ENCODE peak calls at places on chromosomes 1 and 21, in ten cellular contexts. N is heart left ventricle, J is ovary, L is right lobe of liver, I is K562, T is erythroblast, G is transverse colon, K is body of pancreas, U is stomach, D is GM12892. W is an unnamed sample.

GRCh38 chr21:19065164-19065563 is 661.6 kb upstream of the TMPRSS15 start:
- DNase-seq in N (no peak), J (no peak), L (no peak), I (no peak), T (no peak), G (no peak), K (no peak), U (no peak), D (no peak), W (no peak)

GRCh38 chr1:247337250-247337746 is 5.6 kb upstream of the ZNF496 start:
- DNase-seq in N (no peak), J (no peak), L (no peak), I (no peak), T (no peak), G (no peak), K (no peak), U (no peak), D (no peak), W (no peak)

GRCh38 chr21:26148071-26148470 is 22.5 kb downstream of the APP start:
- DNase-seq in N (peak; percentile 41), J (no peak), L (no peak), I (no peak), T (no peak), G (no peak), K (no peak), U (no peak), D (no peak), W (peak; percentile 32)

GRCh38 chr21:27421654-27422053 is 454.8 kb upstream of the ADAMTS5 start:
- DNase-seq in N (no peak), J (no peak), L (no peak), I (no peak), T (no peak), G (no peak), K (no peak), U (no peak), D (no peak), W (no peak)

GRCh38 chr1:95118019-95118499 is 904 bp downstream of the TLCD4 start:
- DNase-seq in N (peak; percentile 51), J (no peak), L (no peak), I (peak; percentile 31), T (peak; percentile 72), G (peak; percentile 48), K (no peak), U (no peak), D (no peak), W (no peak)

GRCh38 chr1:17869826-17870225 is 114.7 kb downstream of the ACTL8 start:
- DNase-seq in N (no peak), J (no peak), L (no peak), I (no peak), T (no peak), G (no peak), K (no peak), U (no peak), D (no peak), W (no peak)

GRCh38 chr21:42653492-42654061 is at the start of gene PDE9A:
- DNase-seq in N (no peak), J (peak; percentile 44), L (no peak), I (peak; percentile 82), T (no peak), G (peak; percentile 55), K (peak; percentile 52), U (no peak), D (no peak), W (no peak)

GRCh38 chr1:164519426-164519825 is 39.6 kb upstream of the PBX1 start:
- DNase-seq in N (no peak), J (no peak), L (no peak), I (no peak), T (no peak), G (no peak), K (no peak), U (no peak), D (no peak), W (no peak)

GRCh38 chr1:33683913-33684312 is 180.0 kb upstream of the HMGB4 start:
- DNase-seq in N (peak; percentile 42), J (no peak), L (no peak), I (no peak), T (no peak), G (no peak), K (no peak), U (no peak), D (no peak), W (no peak)

GRCh38 chr1:203161175-203161574 is 14.5 kb downstream of the MYBPH start:
- DNase-seq in N (no peak), J (no peak), L (no peak), I (no peak), T (no peak), G (no peak), K (no peak), U (no peak), D (no peak), W (no peak)

GRCh38 chr1:5632226-5632625 is 360.0 kb downstream of the NPHP4 start:
- DNase-seq in N (no peak), J (no peak), L (no peak), I (no peak), T (no peak), G (peak; percentile 31), K (no peak), U (no peak), D (no peak), W (no peak)

DNA sequence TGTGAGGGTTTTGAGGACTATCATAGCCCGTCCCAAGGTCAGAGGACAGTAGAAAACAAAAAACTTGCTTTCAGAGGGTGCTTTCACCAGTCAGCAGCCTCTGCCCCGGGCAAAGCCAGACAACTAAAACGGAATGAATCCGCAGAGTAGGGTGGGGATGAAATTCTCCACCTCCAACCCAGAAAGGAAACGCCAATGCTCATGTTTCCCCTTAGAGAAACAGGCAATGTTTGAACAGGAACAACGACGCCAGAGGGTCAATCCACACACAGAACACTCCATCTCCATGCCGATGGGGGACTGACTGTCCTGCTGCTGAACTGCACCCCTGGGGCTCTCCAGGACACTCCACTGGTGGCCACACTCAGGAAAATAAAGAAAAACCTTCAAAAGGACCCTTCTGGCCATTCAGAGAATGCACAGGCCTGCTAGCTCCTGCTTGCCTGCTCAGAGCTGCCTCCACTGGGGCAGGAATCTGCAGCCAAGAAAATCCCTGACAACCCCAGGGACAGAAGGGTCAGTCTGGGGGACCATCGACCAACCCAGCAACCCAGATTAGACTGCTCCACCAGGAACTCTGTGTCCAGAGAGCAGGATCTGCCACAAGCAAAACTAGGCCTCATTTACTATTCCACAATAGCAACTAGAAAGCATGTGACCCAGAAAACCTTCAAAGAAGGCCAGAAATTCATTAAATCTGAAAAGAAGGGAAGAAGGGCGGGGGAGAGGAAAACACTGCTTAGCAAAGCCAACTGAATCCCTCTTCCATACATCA is 116.0 kb downstream of the TOMM20 start:
- DNase-seq in N (no peak), J (no peak), L (peak; percentile 41), I (no peak), T (no peak), G (no peak), K (no peak), U (no peak), D (no peak), W (no peak)
- TF ChIP-seq POLR2A in N (no peak), J (no peak), L (no peak), I (no peak), T (no peak), G (no peak), K (no peak), U (no peak), D (peak; percentile 31), W (no peak)

GRCh38 chr1:216261631-216262030 is 161.6 kb downstream of the USH2A start:
- DNase-seq in N (no peak), J (no peak), L (no peak), I (no peak), T (no peak), G (no peak), K (no peak), U (no peak), D (no peak), W (no peak)
- TF ChIP-seq POLR2A in N (no peak), J (no peak), L (no peak), I (no peak), T (no peak), G (no peak), K (no peak), U (no peak), D (no peak), W (no peak)

DNA sequence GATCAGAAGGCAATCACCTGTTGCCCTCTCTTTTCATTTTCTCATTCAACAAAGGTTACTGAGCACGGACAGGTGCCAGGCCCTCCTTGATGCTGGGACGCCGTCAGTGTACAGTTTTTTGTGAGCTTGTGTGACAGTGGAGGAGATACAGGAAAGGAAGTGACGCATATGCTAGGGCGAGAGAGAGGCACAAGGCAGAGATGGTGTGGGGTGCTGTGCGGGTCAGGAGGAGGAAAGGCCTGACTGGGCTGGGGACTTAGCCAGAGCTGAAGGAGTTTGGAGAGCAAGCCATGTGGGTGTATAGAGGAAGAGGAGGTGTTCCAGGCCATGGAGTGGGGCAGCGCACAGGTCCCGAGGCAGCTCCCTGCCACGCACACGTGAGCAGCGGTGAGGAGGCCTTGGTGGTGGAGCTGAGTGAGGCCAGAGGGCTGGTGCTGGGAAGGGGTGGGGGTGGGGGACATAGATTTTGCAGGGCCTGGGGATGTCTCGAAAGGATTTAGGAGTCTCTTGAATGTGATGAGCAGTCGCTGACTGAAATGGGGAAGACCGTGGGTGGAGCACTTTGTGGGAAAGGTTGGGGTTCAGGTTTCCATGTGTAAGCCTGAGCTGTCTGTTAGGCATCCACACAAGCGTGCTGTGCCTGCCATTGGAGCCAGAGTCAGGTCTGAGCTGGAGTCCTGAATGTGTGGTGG is 46.0 kb downstream of the TRAPPC10 start:
- DNase-seq in N (no peak), J (no peak), L (no peak), I (no peak), T (no peak), G (no peak), K (no peak), U (no peak), D (no peak), W (no peak)
- TF ChIP-seq POLR2A in N (no peak), J (no peak), L (no peak), I (peak; percentile 3), T (no peak), G (no peak), K (no peak), U (no peak), D (no peak), W (no peak)

GRCh38 chr1:7300893-7301292 is 470.2 kb upstream of the VAMP3 start:
- DNase-seq in N (no peak), J (no peak), L (no peak), I (no peak), T (no peak), G (peak; percentile 43), K (no peak), U (no peak), D (no peak), W (peak; percentile 59)

GRCh38 chr1:7298749-7299151 is 472.3 kb upstream of the VAMP3 start:
- DNase-seq in N (no peak), J (no peak), L (no peak), I (no peak), T (no peak), G (no peak), K (no peak), U (no peak), D (no peak), W (no peak)

GRCh38 chr1:7299994-7300393 is 471.1 kb upstream of the VAMP3 start:
- DNase-seq in N (no peak), J (no peak), L (no peak), I (no peak), T (no peak), G (no peak), K (no peak), U (no peak), D (no peak), W (no peak)

GRCh38 chr1:7298145-7298544 is 473.0 kb upstream of the VAMP3 start:
- DNase-seq in N (no peak), J (no peak), L (no peak), I (no peak), T (no peak), G (no peak), K (no peak), U (no peak), D (no peak), W (no peak)

GRCh38 chr1:7299329-7299799 is 471.7 kb upstream of the VAMP3 start:
- DNase-seq in N (peak; percentile 68), J (peak; percentile 53), L (no peak), I (no peak), T (no peak), G (peak; percentile 54), K (peak; percentile 52), U (peak; percentile 68), D (no peak), W (peak; percentile 32)
- TF ChIP-seq POLR2A in N (no peak), J (no peak), L (no peak), I (no peak), T (no peak), G (no peak), K (no peak), U (no peak), D (no peak), W (no peak)

W was measured in H54.